ENCODE peak calls at places on chromosomes 5 and 9, in five cellular contexts. One of them, this sample, is unnamed.

GRCh38 chr9:21854119-21854518 is 51.7 kb downstream of the MTAP start:
- DNase-seq in HCT116: no peak
- DNase-seq in GM23338: no peak
- DNase-seq in transverse colon: no peak
- DNase-seq in HL-60: no peak
- DNase-seq in this sample: no peak

GRCh38 chr9:91346644-91347043 is 15.1 kb downstream of the AUH start:
- DNase-seq in HCT116: no peak
- DNase-seq in GM23338: peak
- DNase-seq in transverse colon: no peak
- DNase-seq in HL-60: no peak
- DNase-seq in this sample: no peak

GRCh38 chr9:124251188-124251587 is 6.6 kb upstream of the NEK6 start:
- DNase-seq in HCT116: no peak
- DNase-seq in GM23338: no peak
- DNase-seq in transverse colon: no peak
- DNase-seq in HL-60: no peak
- DNase-seq in this sample: no peak

GRCh38 chr9:7176574-7176973 is 418.8 kb downstream of the KDM4C start:
- DNase-seq in HCT116: no peak
- DNase-seq in GM23338: no peak
- DNase-seq in transverse colon: no peak
- DNase-seq in HL-60: no peak
- DNase-seq in this sample: no peak

GRCh38 chr9:98491231-98491651 is 217.5 kb downstream of the GABBR2 start:
- DNase-seq in HCT116: no peak
- DNase-seq in GM23338: no peak
- DNase-seq in transverse colon: no peak
- DNase-seq in HL-60: no peak
- DNase-seq in this sample: no peak

GRCh38 chr5:154136141-154136540 is 54.4 kb upstream of the GALNT10 start:
- DNase-seq in HCT116: no peak
- DNase-seq in GM23338: no peak
- DNase-seq in transverse colon: no peak
- DNase-seq in HL-60: no peak
- DNase-seq in this sample: no peak

GRCh38 chr9:34218452-34218851 is 39.6 kb downstream of the UBAP1 start:
- DNase-seq in HCT116: no peak
- DNase-seq in GM23338: peak
- DNase-seq in transverse colon: no peak
- DNase-seq in HL-60: no peak
- DNase-seq in this sample: no peak

GRCh38 chr5:124289122-124289521 is 457.3 kb downstream of the ZNF608 start:
- DNase-seq in HCT116: no peak
- DNase-seq in GM23338: no peak
- DNase-seq in transverse colon: peak
- DNase-seq in HL-60: no peak
- DNase-seq in this sample: peak

GRCh38 chr5:115349001-115349817 is 52.8 kb upstream of the CCDC112 start:
- DNase-seq in HCT116: peak
- DNase-seq in GM23338: no peak
- DNase-seq in transverse colon: peak
- DNase-seq in HL-60: no peak
- DNase-seq in this sample: peak

DNA sequence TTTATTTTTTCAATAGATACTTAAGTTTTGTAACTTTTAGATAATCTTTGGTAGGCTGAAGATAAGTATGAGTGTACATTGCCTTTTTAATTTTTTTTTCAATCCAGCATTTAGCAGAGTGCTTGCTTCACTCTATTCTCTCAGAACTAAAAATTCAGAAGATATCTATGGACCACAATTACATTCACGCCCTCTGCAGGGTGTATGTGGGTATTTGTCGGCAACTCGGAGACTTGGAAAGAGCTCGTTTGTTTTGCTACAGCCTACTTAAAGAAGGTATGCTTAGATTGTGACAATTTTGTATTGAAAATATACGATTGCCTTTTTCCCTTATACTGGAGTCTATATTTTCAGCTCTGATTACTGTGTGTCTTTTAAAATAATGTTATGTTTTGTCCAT is 43.8 kb downstream of the ICE1 start:
- DNase-seq in HCT116: no peak
- DNase-seq in GM23338: peak
- DNase-seq in transverse colon: no peak
- DNase-seq in HL-60: no peak
- DNase-seq in this sample: no peak
- TF ChIP-seq POLR2AphosphoS5 in HCT116: no peak
- TF ChIP-seq POLR2AphosphoS5 in GM23338: no peak
- TF ChIP-seq POLR2AphosphoS5 in transverse colon: no peak
- TF ChIP-seq POLR2AphosphoS5 in HL-60: no peak
- TF ChIP-seq POLR2AphosphoS5 in this sample: no peak

GRCh38 chr5:34651791-34652190 is 4.3 kb upstream of the RAI14 start:
- DNase-seq in HCT116: no peak
- DNase-seq in GM23338: no peak
- DNase-seq in transverse colon: no peak
- DNase-seq in HL-60: no peak
- DNase-seq in this sample: no peak

GRCh38 chr5:34653708-34654107 is 2.4 kb upstream of the RAI14 start:
- DNase-seq in HCT116: no peak
- DNase-seq in GM23338: no peak
- DNase-seq in transverse colon: no peak
- DNase-seq in HL-60: no peak
- DNase-seq in this sample: no peak

GRCh38 chr5:34655354-34655991 is 655 bp upstream of the RAI14 start:
- DNase-seq in HCT116: no peak
- DNase-seq in GM23338: peak
- DNase-seq in transverse colon: peak
- DNase-seq in HL-60: no peak
- DNase-seq in this sample: peak

GRCh38 chr5:34652466-34652865 is 3.7 kb upstream of the RAI14 start:
- DNase-seq in HCT116: no peak
- DNase-seq in GM23338: no peak
- DNase-seq in transverse colon: no peak
- DNase-seq in HL-60: no peak
- DNase-seq in this sample: no peak

GRCh38 chr5:34652916-34653315 is 3.2 kb upstream of the RAI14 start:
- DNase-seq in HCT116: no peak
- DNase-seq in GM23338: no peak
- DNase-seq in transverse colon: no peak
- DNase-seq in HL-60: no peak
- DNase-seq in this sample: no peak
- TF ChIP-seq CTCF in HCT116: no peak
- TF ChIP-seq CTCF in GM23338: no peak
- TF ChIP-seq CTCF in transverse colon: no peak
- TF ChIP-seq CTCF in HL-60: no peak
- TF ChIP-seq CTCF in this sample: no peak

GRCh38 chr5:11928909-11929308 is 24.7 kb upstream of the CTNND2 start:
- DNase-seq in HCT116: no peak
- DNase-seq in GM23338: no peak
- DNase-seq in transverse colon: no peak
- DNase-seq in HL-60: no peak
- DNase-seq in this sample: no peak
- TF ChIP-seq POLR2AphosphoS5 in HCT116: no peak
- TF ChIP-seq POLR2AphosphoS5 in GM23338: no peak
- TF ChIP-seq POLR2AphosphoS5 in transverse colon: no peak
- TF ChIP-seq POLR2AphosphoS5 in HL-60: no peak
- TF ChIP-seq POLR2AphosphoS5 in this sample: no peak

GRCh38 chr9:127698985-127699670 is 7.7 kb upstream of the CFAP157 start:
- DNase-seq in HCT116: peak
- DNase-seq in GM23338: peak
- DNase-seq in transverse colon: peak
- DNase-seq in HL-60: no peak
- DNase-seq in this sample: peak
- TF ChIP-seq CTCF in HCT116: no peak
- TF ChIP-seq CTCF in GM23338: no peak
- TF ChIP-seq CTCF in transverse colon: peak
- TF ChIP-seq CTCF in HL-60: no peak
- TF ChIP-seq CTCF in this sample: no peak

GRCh38 chr9:20697021-20697719 is 13.1 kb downstream of the FOCAD start:
- DNase-seq in HCT116: no peak
- DNase-seq in GM23338: no peak
- DNase-seq in transverse colon: no peak
- DNase-seq in HL-60: no peak
- DNase-seq in this sample: no peak

GRCh38 chr9:20698799-20699198 is 14.7 kb downstream of the FOCAD start:
- DNase-seq in HCT116: no peak
- DNase-seq in GM23338: no peak
- DNase-seq in transverse colon: no peak
- DNase-seq in HL-60: no peak
- DNase-seq in this sample: no peak

GRCh38 chr9:20702565-20702964 is 18.5 kb downstream of the FOCAD start:
- DNase-seq in HCT116: no peak
- DNase-seq in GM23338: no peak
- DNase-seq in transverse colon: no peak
- DNase-seq in HL-60: no peak
- DNase-seq in this sample: no peak

GRCh38 chr9:20703146-20703545 is 19.1 kb downstream of the FOCAD start:
- DNase-seq in HCT116: no peak
- DNase-seq in GM23338: no peak
- DNase-seq in transverse colon: no peak
- DNase-seq in HL-60: no peak
- DNase-seq in this sample: no peak

GRCh38 chr9:20701058-20701457 is 17.0 kb downstream of the FOCAD start:
- DNase-seq in HCT116: no peak
- DNase-seq in GM23338: no peak
- DNase-seq in transverse colon: no peak
- DNase-seq in HL-60: no peak
- DNase-seq in this sample: no peak
- TF ChIP-seq POLR2AphosphoS5 in HCT116: no peak
- TF ChIP-seq POLR2AphosphoS5 in GM23338: no peak
- TF ChIP-seq POLR2AphosphoS5 in transverse colon: peak
- TF ChIP-seq POLR2AphosphoS5 in HL-60: no peak
- TF ChIP-seq POLR2AphosphoS5 in this sample: peak

GRCh38 chr5:141758316-141758965 is 76.4 kb upstream of the ARAP3 start:
- DNase-seq in HCT116: no peak
- DNase-seq in GM23338: peak
- DNase-seq in transverse colon: no peak
- DNase-seq in HL-60: no peak
- DNase-seq in this sample: no peak

GRCh38 chr5:141756196-141756595 is 74.2 kb upstream of the ARAP3 start:
- DNase-seq in HCT116: no peak
- DNase-seq in GM23338: no peak
- DNase-seq in transverse colon: no peak
- DNase-seq in HL-60: no peak
- DNase-seq in this sample: no peak

GRCh38 chr5:141760193-141760592 is 78.2 kb upstream of the ARAP3 start:
- DNase-seq in HCT116: no peak
- DNase-seq in GM23338: no peak
- DNase-seq in transverse colon: no peak
- DNase-seq in HL-60: no peak
- DNase-seq in this sample: no peak

GRCh38 chr5:141753971-141754713 is 72.1 kb upstream of the ARAP3 start:
- DNase-seq in HCT116: peak
- DNase-seq in GM23338: peak
- DNase-seq in transverse colon: no peak
- DNase-seq in HL-60: peak
- DNase-seq in this sample: peak

GRCh38 chr5:141757402-141757801 is 75.4 kb upstream of the ARAP3 start:
- DNase-seq in HCT116: peak
- DNase-seq in GM23338: peak
- DNase-seq in transverse colon: peak
- DNase-seq in HL-60: no peak
- DNase-seq in this sample: peak
- TF ChIP-seq CTCF in HCT116: peak
- TF ChIP-seq CTCF in GM23338: peak
- TF ChIP-seq CTCF in transverse colon: peak
- TF ChIP-seq CTCF in HL-60: no peak
- TF ChIP-seq CTCF in this sample: peak

GRCh38 chr5:175693746-175694145 is 35.9 kb downstream of the HRH2 start:
- DNase-seq in HCT116: no peak
- DNase-seq in GM23338: no peak
- DNase-seq in transverse colon: no peak
- DNase-seq in HL-60: peak
- DNase-seq in this sample: no peak
- TF ChIP-seq POLR2AphosphoS5 in HCT116: no peak
- TF ChIP-seq POLR2AphosphoS5 in GM23338: no peak
- TF ChIP-seq POLR2AphosphoS5 in transverse colon: no peak
- TF ChIP-seq POLR2AphosphoS5 in HL-60: no peak
- TF ChIP-seq POLR2AphosphoS5 in this sample: no peak

GRCh38 chr9:22990349-22990748 is 543.7 kb downstream of the DMRTA1 start:
- DNase-seq in HCT116: no peak
- DNase-seq in GM23338: peak
- DNase-seq in transverse colon: no peak
- DNase-seq in HL-60: peak
- DNase-seq in this sample: no peak

DNA sequence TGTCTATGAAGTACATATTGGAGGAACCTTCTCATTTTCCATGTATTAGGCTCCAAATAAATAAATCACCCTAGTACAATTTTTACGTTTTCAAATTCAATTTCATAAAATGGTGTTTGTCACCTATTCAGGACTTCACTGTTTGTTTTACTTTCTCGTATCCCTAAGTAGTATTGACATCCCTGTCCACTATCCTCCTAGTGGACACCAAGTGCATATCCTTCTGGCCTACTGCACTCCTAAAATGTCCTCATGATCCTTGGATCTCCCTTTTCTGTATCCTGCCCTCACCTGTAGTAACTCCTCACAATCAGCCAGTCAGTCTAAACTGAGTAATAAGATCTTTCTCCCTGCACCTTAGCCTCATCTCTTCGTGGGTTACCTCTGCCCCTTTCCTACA is 539.9 kb downstream of the DMRTA1 start:
- DNase-seq in HCT116: no peak
- DNase-seq in GM23338: peak
- DNase-seq in transverse colon: no peak
- DNase-seq in HL-60: no peak
- DNase-seq in this sample: no peak
- TF ChIP-seq CTCF in HCT116: no peak
- TF ChIP-seq CTCF in GM23338: peak
- TF ChIP-seq CTCF in transverse colon: no peak
- TF ChIP-seq CTCF in HL-60: no peak
- TF ChIP-seq CTCF in this sample: no peak

This sample was measured in stomach.